ENCODE peak calls at places on chromosomes 5 and 9, in six cellular contexts. B, I, Z, M, W and U are unnamed samples. For H3K9me3, the result is how much of the 10 kb centered on the place peaks cover.

GRCh38 chr5:10724799-10725507 is 36.1 kb downstream of the DAP start:
- DNase-seq in W (peak), M (peak), Z (peak), B (no peak), I (peak), U (no peak)

GRCh38 chr9:136339173-136339957 is 12.0 kb downstream of the GPSM1 start:
- DNase-seq in M (peak), I (peak), B (peak), Z (peak), W (peak), U (peak)

GRCh38 chr5:38494175-38494574 is 62.3 kb downstream of the LIFR start:
- DNase-seq in Z (no peak), I (no peak), B (no peak), W (no peak), M (no peak), U (no peak)

GRCh38 chr9:128899566-128900322 is 17.8 kb downstream of the LRRC8A start:
- DNase-seq in W (no peak), I (no peak), M (no peak), Z (no peak), B (no peak), U (no peak)

GRCh38 chr5:10307206-10308148 is at the start of gene CMBL:
- DNase-seq in M (peak), W (peak), Z (peak), I (peak), B (peak), U (peak)

GRCh38 chr5:67209141-67209771 is 12.7 kb upstream of the CD180 start:
- DNase-seq in B (peak), M (peak), Z (peak), W (peak), I (peak), U (peak)

GRCh38 chr9:123509646-123510045 is 153.6 kb downstream of the CRB2 start:
- DNase-seq in B (no peak), Z (no peak), I (no peak), W (no peak), M (no peak), U (no peak)

GRCh38 chr9:94761506-94761905 is 35.0 kb downstream of the AOPEP start:
- DNase-seq in M (no peak), I (no peak), B (no peak), W (no peak), Z (no peak), U (no peak)

GRCh38 chr9:129285979-129286772 is 108.1 kb upstream of the IER5L start:
- DNase-seq in I (no peak), Z (no peak), B (no peak), M (no peak), W (no peak), U (peak)

GRCh38 chr5:179864686-179865085 is 6.1 kb upstream of the MRNIP start:
- DNase-seq in W (no peak), B (no peak), M (no peak), Z (no peak), I (no peak), U (no peak)

GRCh38 chr9:136013524-136014034 is 52.4 kb upstream of the UBAC1 start:
- DNase-seq in Z (no peak), M (no peak), B (peak), W (no peak), I (no peak), U (peak)

GRCh38 chr9:129141066-129142041 is 30.1 kb downstream of the PTPA start:
- DNase-seq in B (no peak), Z (peak), I (peak), W (peak), M (peak), U (no peak)

GRCh38 chr9:123434619-123435240 is 78.7 kb downstream of the CRB2 start:
- DNase-seq in M (no peak), Z (no peak), B (no peak), I (peak), W (no peak), U (peak)

GRCh38 chr9:99000480-99001395 is 57.0 kb downstream of the COL15A1 start:
- DNase-seq in B (peak), I (peak), M (no peak), W (peak), Z (no peak), U (peak)

GRCh38 chr5:131825404-131826013 is 28.7 kb upstream of the FNIP1 start:
- DNase-seq in B (no peak), I (no peak), M (no peak), W (no peak), Z (no peak), U (no peak)

GRCh38 chr5:72525816-72526215 is 18.6 kb upstream of the ZNF366 start:
- DNase-seq in M (no peak), I (peak), Z (no peak), B (no peak), W (peak), U (no peak)

GRCh38 chr5:142543951-142544753 is 141.7 kb downstream of the FGF1 start:
- DNase-seq in M (no peak), I (no peak), W (no peak), B (no peak), Z (no peak), U (no peak)

GRCh38 chr5:14560091-14560595 is 21.4 kb upstream of the OTULINL start:
- DNase-seq in B (no peak), Z (no peak), I (no peak), M (no peak), W (no peak), U (peak)

GRCh38 chr5:52015760-52016159 is 632.5 kb downstream of the ISL1 start:
- DNase-seq in I (no peak), M (peak), W (no peak), B (no peak), Z (no peak), U (peak)

GRCh38 chr5:136007271-136007670 is 21.5 kb upstream of the TGFBI start:
- DNase-seq in I (no peak), W (no peak), B (no peak), M (no peak), Z (no peak), U (no peak)

GRCh38 chr9:29285818-29286217 is 1712.5 kb upstream of the C9orf72 start:
- DNase-seq in B (no peak), W (peak), I (peak), M (no peak), Z (no peak), U (no peak)

GRCh38 chr9:89949116-89949515 is 344.3 kb downstream of the GADD45G start:
- DNase-seq in Z (no peak), B (no peak), I (no peak), M (no peak), W (no peak), U (no peak)

GRCh38 chr9:26551451-26551850 is 341.2 kb downstream of the CAAP1 start:
- DNase-seq in I (no peak), B (no peak), M (no peak), W (no peak), Z (no peak), U (no peak)

GRCh38 chr5:139655727-139656271 is 7.7 kb downstream of the CXXC5 start:
- DNase-seq in B (peak), W (peak), M (no peak), Z (peak), I (peak), U (no peak)

GRCh38 chr5:141811287-141812155 is 66.7 kb downstream of the PCDH1 start:
- DNase-seq in W (no peak), M (no peak), B (peak), I (no peak), Z (no peak), U (peak)

GRCh38 chr5:1244976-1245375 is 19.8 kb downstream of the SLC6A18 start:
- DNase-seq in W (no peak), B (no peak), M (no peak), I (no peak), Z (no peak), U (no peak)

GRCh38 chr5:73909474-73909873 is 283.5 kb downstream of the ARHGEF28 start:
- DNase-seq in Z (no peak), W (no peak), I (no peak), B (no peak), M (no peak), U (no peak)

GRCh38 chr9:112273826-112274225 is 59.6 kb downstream of the PTBP3 start:
- DNase-seq in B (no peak), Z (no peak), M (no peak), I (no peak), W (no peak), U (no peak)

GRCh38 chr5:40442346-40442745 is 237.4 kb upstream of the PTGER4 start:
- DNase-seq in B (no peak), I (no peak), Z (no peak), W (peak), M (no peak), U (no peak)

GRCh38 chr5:176780071-176780850 is 30.1 kb upstream of the UNC5A start:
- DNase-seq in B (no peak), W (no peak), M (no peak), I (no peak), Z (no peak), U (no peak)

DNA sequence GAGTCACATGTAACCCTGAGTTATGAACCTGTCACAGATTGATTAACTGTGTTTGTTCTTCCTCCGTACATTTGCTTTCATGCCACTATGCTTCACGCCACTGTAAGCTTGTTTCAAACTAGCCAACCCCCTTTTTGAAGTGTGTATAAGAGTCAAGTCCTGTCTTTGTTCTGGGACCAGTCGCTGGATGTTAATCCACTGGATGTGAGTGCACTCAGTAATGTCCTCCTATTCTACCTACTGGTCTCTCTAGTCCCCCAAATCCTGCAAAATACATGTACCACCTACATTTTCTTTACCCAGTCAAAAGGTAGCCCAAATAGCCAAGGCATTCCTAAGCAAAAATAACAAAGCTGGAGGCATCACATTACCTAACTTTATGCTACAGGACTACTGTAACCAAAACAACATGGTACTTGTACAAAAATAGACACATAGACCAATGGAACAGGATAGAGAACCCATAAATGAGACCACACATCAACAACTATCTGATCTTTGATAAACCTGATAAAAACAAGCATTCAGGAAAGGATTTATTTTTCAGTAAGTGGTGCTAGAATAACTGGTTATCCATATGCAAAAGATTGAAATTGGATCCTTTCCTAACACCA is 1139.1 kb upstream of the SEMA6A start:
- DNase-seq in Z (no peak), I (peak), W (peak), M (no peak), B (no peak), U (no peak)
- H3K9me3 ChIP-seq in Z (under half), I (under half), W (under half), M (under half), B (under half), U (under half)

GRCh38 chr5:9054821-9055589 is 490.9 kb downstream of the SEMA5A start:
- DNase-seq in Z (no peak), W (no peak), M (no peak), I (no peak), B (no peak), U (no peak)
- H3K9me3 ChIP-seq in Z (under half), W (under half), M (under half), I (under half), B (under half), U (under half)

DNA sequence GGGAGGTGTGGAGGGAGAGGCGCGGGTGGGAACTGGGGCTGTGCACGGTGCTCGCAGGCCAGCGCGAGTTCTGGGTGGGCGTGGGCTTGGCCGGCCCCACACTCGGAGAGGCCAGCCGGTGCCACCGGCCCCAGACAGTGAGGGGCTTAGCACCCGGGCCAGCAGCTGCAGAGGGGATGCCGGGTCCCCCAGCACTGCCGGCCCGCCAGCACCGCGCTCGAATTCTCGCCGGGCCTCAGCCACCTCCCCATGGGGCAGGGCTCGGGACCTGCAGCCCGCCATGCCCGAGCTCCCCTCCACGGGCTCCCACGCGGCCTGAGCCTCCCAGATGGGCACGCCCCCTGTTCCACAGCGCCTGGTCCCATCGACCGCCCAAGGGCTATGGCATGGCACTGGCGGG is 104.6 kb downstream of the GLIS3 start:
- DNase-seq in B (no peak), M (no peak), I (no peak), W (no peak), Z (no peak), U (no peak)
- H3K9me3 ChIP-seq in B (under half), M (under half), I (under half), W (under half), Z (under half), U (under half)

GRCh38 chr5:25649628-25650265 is 1005.0 kb upstream of the CDH10 start:
- DNase-seq in I (no peak), M (no peak), B (no peak), Z (no peak), W (no peak), U (no peak)
- H3K9me3 ChIP-seq in I (under half), M (under half), B (under half), Z (under half), W (under half), U (under half)

GRCh38 chr9:82443312-82443711 is 454.7 kb downstream of the SPATA31D1 start:
- DNase-seq in W (no peak), I (no peak), M (no peak), B (no peak), Z (no peak), U (no peak)

GRCh38 chr9:82436480-82436879 is 447.9 kb downstream of the SPATA31D1 start:
- DNase-seq in I (no peak), W (no peak), B (no peak), Z (no peak), M (no peak), U (no peak)

GRCh38 chr9:82438581-82438980 is 450.0 kb downstream of the SPATA31D1 start:
- DNase-seq in I (no peak), Z (no peak), W (no peak), B (no peak), M (no peak), U (no peak)
- H3K9me3 ChIP-seq in I (under half), Z (under half), W (under half), B (under half), M (under half), U (under half)

GRCh38 chr5:133850811-133851210 is 117.6 kb downstream of the C5orf15 start:
- DNase-seq in M (no peak), I (no peak), W (no peak), Z (no peak), B (no peak), U (no peak)

GRCh38 chr5:133853972-133854371 is 114.5 kb downstream of the C5orf15 start:
- DNase-seq in B (no peak), W (no peak), I (no peak), M (no peak), Z (no peak), U (no peak)

GRCh38 chr5:133859073-133859472 is 109.4 kb downstream of the C5orf15 start:
- DNase-seq in M (no peak), I (no peak), B (no peak), Z (no peak), W (no peak), U (no peak)

GRCh38 chr5:133849116-133849515 is 119.3 kb downstream of the C5orf15 start:
- DNase-seq in M (no peak), W (no peak), Z (no peak), I (no peak), B (no peak), U (no peak)

DNA sequence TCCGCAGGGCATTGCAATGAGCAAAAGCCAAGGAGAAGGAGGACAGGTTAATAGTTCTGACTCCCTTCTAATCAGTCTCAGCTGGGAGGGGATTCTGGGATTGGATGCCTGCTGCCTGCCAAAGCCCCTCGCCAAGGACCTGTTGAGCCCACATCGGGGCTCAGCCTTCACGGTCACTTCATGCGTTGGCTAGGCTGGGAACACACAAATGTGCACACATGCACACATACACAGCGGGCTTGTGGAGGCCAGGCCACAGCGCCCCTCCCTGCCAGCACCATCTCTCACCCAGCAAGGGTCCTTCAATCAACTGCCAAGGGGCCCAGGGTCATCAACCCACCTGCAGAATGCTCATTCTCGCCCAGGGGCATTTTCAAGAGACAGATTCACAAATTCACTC is 113.9 kb downstream of the C5orf15 start:
- DNase-seq in M (no peak), B (no peak), I (no peak), W (no peak), Z (no peak), U (no peak)
- H3K9me3 ChIP-seq in M (under half), B (under half), I (under half), W (under half), Z (under half), U (under half)